ENCODE peak calls at places on chromosome 22, in six cellular contexts. X is astrocyte of the hippocampus, B is SHP77, Q is IMR-90, K is NCI-H774, D is lung. G is an unnamed sample.

GRCh38 chr22:45097061-45097460 is 66.7 kb upstream of the NUP50 start:
- DNase-seq in Q (no peak), K (no peak), D (no peak), B (no peak), X (no peak), G (no peak)

GRCh38 chr22:40276877-40277823 is 69.2 kb upstream of the ADSL start:
- DNase-seq in D (no peak), X (peak), B (no peak), K (no peak), Q (peak), G (peak)

GRCh38 chr22:21834869-21835268 is 32.6 kb downstream of the MAPK1 start:
- DNase-seq in X (no peak), Q (no peak), D (no peak), K (no peak), B (no peak), G (no peak)

GRCh38 chr22:38953091-38953490 is 4.3 kb upstream of the APOBEC3A start:
- DNase-seq in Q (no peak), X (no peak), D (no peak), K (no peak), B (no peak), G (no peak)

GRCh38 chr22:41052661-41053490 is 39.5 kb upstream of the EP300 start:
- DNase-seq in D (no peak), B (no peak), X (peak), Q (peak), K (no peak), G (no peak)

GRCh38 chr22:50071432-50072166 is 13.5 kb upstream of the TTLL8 start:
- DNase-seq in Q (no peak), B (no peak), X (no peak), K (no peak), D (no peak), G (no peak)

GRCh38 chr22:22045576-22046335 is 63.2 kb upstream of the TOP3B start:
- DNase-seq in K (no peak), X (no peak), B (no peak), D (no peak), Q (no peak), G (peak)

GRCh38 chr22:28873183-28873964 is 10.0 kb upstream of the ZNRF3 start:
- DNase-seq in D (no peak), B (no peak), X (no peak), K (no peak), Q (peak), G (peak)

GRCh38 chr22:33379836-33380235 is 321.7 kb upstream of the SYN3 start:
- DNase-seq in K (no peak), B (no peak), Q (no peak), X (no peak), D (no peak), G (no peak)

GRCh38 chr22:48489551-48490512 is 1337.8 kb downstream of the BRD1 start:
- DNase-seq in D (no peak), X (peak), Q (no peak), K (no peak), B (no peak), G (no peak)

GRCh38 chr22:46335201-46336118 is at the start of gene TRMU:
- DNase-seq in B (peak), X (peak), K (peak), D (peak), Q (peak), G (peak)

GRCh38 chr22:20182378-20182777 is 31.5 kb upstream of the CCDC188 start:
- DNase-seq in K (no peak), X (no peak), B (no peak), Q (no peak), D (no peak), G (no peak)

GRCh38 chr22:35155403-35156025 is 89.6 kb downstream of the ISX start:
- DNase-seq in X (no peak), Q (no peak), K (no peak), D (no peak), B (no peak), G (peak)

G was measured in myocyte.